ENCODE peak calls at places on chromosome 2, in nine cellular contexts. One of them, this sample, is unnamed.

GRCh38 chr2:85672486-85672885 is 4.5 kb upstream of the SFTPB start:
- DNase-seq in effector CD4-positive, alpha-beta T cell: no peak
- DNase-seq in germinal center: no peak
- DNase-seq in putamen: no peak
- DNase-seq in T-helper 17 cell: no peak
- DNase-seq in SW480: no peak
- DNase-seq in fibroblast of villous mesenchyme: no peak
- DNase-seq in GM04504: no peak
- DNase-seq in choroid plexus epithelial cell: no peak
- DNase-seq in this sample: no peak

GRCh38 chr2:127105656-127106456 is 1.1 kb downstream of the BIN1 start:
- DNase-seq in effector CD4-positive, alpha-beta T cell: no peak
- DNase-seq in germinal center: no peak
- DNase-seq in putamen: no peak
- DNase-seq in T-helper 17 cell: no peak
- DNase-seq in SW480: peak
- DNase-seq in fibroblast of villous mesenchyme: peak
- DNase-seq in GM04504: no peak
- DNase-seq in choroid plexus epithelial cell: peak
- DNase-seq in this sample: peak

GRCh38 chr2:181877181-181877664 is 14.3 kb upstream of the ITPRID2 start:
- DNase-seq in effector CD4-positive, alpha-beta T cell: no peak
- DNase-seq in germinal center: no peak
- DNase-seq in putamen: no peak
- DNase-seq in T-helper 17 cell: no peak
- DNase-seq in SW480: no peak
- DNase-seq in fibroblast of villous mesenchyme: no peak
- DNase-seq in GM04504: no peak
- DNase-seq in choroid plexus epithelial cell: no peak
- DNase-seq in this sample: no peak

GRCh38 chr2:105038383-105039061 is 653 bp downstream of the MRPS9 start:
- DNase-seq in effector CD4-positive, alpha-beta T cell: no peak
- DNase-seq in germinal center: no peak
- DNase-seq in putamen: peak
- DNase-seq in T-helper 17 cell: no peak
- DNase-seq in SW480: peak
- DNase-seq in fibroblast of villous mesenchyme: peak
- DNase-seq in GM04504: no peak
- DNase-seq in choroid plexus epithelial cell: peak
- DNase-seq in this sample: no peak

GRCh38 chr2:2572393-2573204 is 241.5 kb upstream of the MYT1L start:
- DNase-seq in effector CD4-positive, alpha-beta T cell: no peak
- DNase-seq in germinal center: no peak
- DNase-seq in putamen: no peak
- DNase-seq in T-helper 17 cell: no peak
- DNase-seq in SW480: no peak
- DNase-seq in fibroblast of villous mesenchyme: no peak
- DNase-seq in GM04504: no peak
- DNase-seq in choroid plexus epithelial cell: no peak
- DNase-seq in this sample: no peak

GRCh38 chr2:45595724-45596435 is 15.2 kb downstream of the SRBD1 start:
- DNase-seq in effector CD4-positive, alpha-beta T cell: no peak
- DNase-seq in germinal center: no peak
- DNase-seq in putamen: no peak
- DNase-seq in T-helper 17 cell: no peak
- DNase-seq in SW480: no peak
- DNase-seq in fibroblast of villous mesenchyme: no peak
- DNase-seq in GM04504: peak
- DNase-seq in choroid plexus epithelial cell: no peak
- DNase-seq in this sample: no peak

GRCh38 chr2:209391776-209392401 is 32.0 kb upstream of the MAP2 start:
- DNase-seq in effector CD4-positive, alpha-beta T cell: no peak
- DNase-seq in germinal center: no peak
- DNase-seq in putamen: no peak
- DNase-seq in T-helper 17 cell: no peak
- DNase-seq in SW480: no peak
- DNase-seq in fibroblast of villous mesenchyme: no peak
- DNase-seq in GM04504: no peak
- DNase-seq in choroid plexus epithelial cell: peak
- DNase-seq in this sample: no peak

GRCh38 chr2:48482313-48482712 is 47.6 kb upstream of the STON1 start:
- DNase-seq in effector CD4-positive, alpha-beta T cell: no peak
- DNase-seq in germinal center: no peak
- DNase-seq in putamen: no peak
- DNase-seq in T-helper 17 cell: no peak
- DNase-seq in SW480: no peak
- DNase-seq in fibroblast of villous mesenchyme: peak
- DNase-seq in GM04504: peak
- DNase-seq in choroid plexus epithelial cell: peak
- DNase-seq in this sample: no peak

GRCh38 chr2:54898451-54899226 is 151.6 kb downstream of the RTN4 start:
- DNase-seq in effector CD4-positive, alpha-beta T cell: no peak
- DNase-seq in germinal center: no peak
- DNase-seq in putamen: no peak
- DNase-seq in T-helper 17 cell: no peak
- DNase-seq in SW480: no peak
- DNase-seq in fibroblast of villous mesenchyme: no peak
- DNase-seq in GM04504: no peak
- DNase-seq in choroid plexus epithelial cell: no peak
- DNase-seq in this sample: no peak

GRCh38 chr2:119290859-119291587 is 67.4 kb downstream of the STEAP3 start:
- DNase-seq in effector CD4-positive, alpha-beta T cell: no peak
- DNase-seq in germinal center: peak
- DNase-seq in putamen: peak
- DNase-seq in T-helper 17 cell: no peak
- DNase-seq in SW480: peak
- DNase-seq in fibroblast of villous mesenchyme: peak
- DNase-seq in GM04504: peak
- DNase-seq in choroid plexus epithelial cell: peak
- DNase-seq in this sample: peak

GRCh38 chr2:179861777-179862117 is 335 bp upstream of the ZNF385B start:
- DNase-seq in effector CD4-positive, alpha-beta T cell: no peak
- DNase-seq in germinal center: no peak
- DNase-seq in putamen: no peak
- DNase-seq in T-helper 17 cell: no peak
- DNase-seq in SW480: no peak
- DNase-seq in fibroblast of villous mesenchyme: no peak
- DNase-seq in GM04504: no peak
- DNase-seq in choroid plexus epithelial cell: peak
- DNase-seq in this sample: no peak

GRCh38 chr2:222398446-222398885 is 25.9 kb upstream of the SGPP2 start:
- DNase-seq in effector CD4-positive, alpha-beta T cell: no peak
- DNase-seq in germinal center: no peak
- DNase-seq in putamen: no peak
- DNase-seq in T-helper 17 cell: no peak
- DNase-seq in SW480: no peak
- DNase-seq in fibroblast of villous mesenchyme: no peak
- DNase-seq in GM04504: no peak
- DNase-seq in choroid plexus epithelial cell: no peak
- DNase-seq in this sample: no peak